ENCODE peak calls at places on chromosomes 13 and 19, in seven cellular contexts. One of them, this sample, is unnamed.
A peak's percentile ranks its signal among the peaks of the same experiment; 100 is the strongest.

GRCh38 chr13:70714993-70715392 is 606.7 kb upstream of the KLHL1 start:
- DNase-seq in heart right ventricle: no peak
- DNase-seq in neural progenitor cell: no peak
- DNase-seq in heart left ventricle: no peak
- DNase-seq in A549: no peak
- DNase-seq in MM.1S: no peak
- DNase-seq in CD8-positive, alpha-beta T cell: no peak
- DNase-seq in this sample: no peak

GRCh38 chr13:36259361-36260137 is 38.1 kb downstream of the CCDC169 start:
- DNase-seq in heart right ventricle: no peak
- DNase-seq in neural progenitor cell: no peak
- DNase-seq in heart left ventricle: no peak
- DNase-seq in A549: no peak
- DNase-seq in MM.1S: no peak
- DNase-seq in CD8-positive, alpha-beta T cell: no peak
- DNase-seq in this sample: no peak

GRCh38 chr13:30044932-30045331 is 194.5 kb upstream of the UBL3 start:
- DNase-seq in heart right ventricle: no peak
- DNase-seq in neural progenitor cell: no peak
- DNase-seq in heart left ventricle: no peak
- DNase-seq in A549: no peak
- DNase-seq in MM.1S: no peak
- DNase-seq in CD8-positive, alpha-beta T cell: no peak
- DNase-seq in this sample: no peak

GRCh38 chr19:49691243-49692101 is 556 bp downstream of the CPT1C start:
- DNase-seq in heart right ventricle: no peak
- DNase-seq in neural progenitor cell: peak; percentile 94
- DNase-seq in heart left ventricle: peak; percentile 66
- DNase-seq in A549: no peak
- DNase-seq in MM.1S: no peak
- DNase-seq in CD8-positive, alpha-beta T cell: peak; percentile 26
- DNase-seq in this sample: no peak

GRCh38 chr13:52162279-52163101 is 3.1 kb upstream of the NEK3 start:
- DNase-seq in heart right ventricle: no peak
- DNase-seq in neural progenitor cell: peak; percentile 31
- DNase-seq in heart left ventricle: no peak
- DNase-seq in A549: no peak
- DNase-seq in MM.1S: no peak
- DNase-seq in CD8-positive, alpha-beta T cell: no peak
- DNase-seq in this sample: peak; percentile 44

GRCh38 chr13:50594276-50594970 is 249.1 kb downstream of the DLEU7 start:
- DNase-seq in heart right ventricle: no peak
- DNase-seq in neural progenitor cell: peak; percentile 57
- DNase-seq in heart left ventricle: no peak
- DNase-seq in A549: no peak
- DNase-seq in MM.1S: peak; percentile 16
- DNase-seq in CD8-positive, alpha-beta T cell: no peak
- DNase-seq in this sample: no peak

GRCh38 chr13:48235100-48235813 is 2.3 kb downstream of the ITM2B start:
- DNase-seq in heart right ventricle: peak; percentile 37
- DNase-seq in neural progenitor cell: peak; percentile 42
- DNase-seq in heart left ventricle: no peak
- DNase-seq in A549: no peak
- DNase-seq in MM.1S: no peak
- DNase-seq in CD8-positive, alpha-beta T cell: no peak
- DNase-seq in this sample: peak; percentile 43

GRCh38 chr13:47277774-47278173 is 380.9 kb upstream of the HTR2A start:
- DNase-seq in heart right ventricle: no peak
- DNase-seq in neural progenitor cell: no peak
- DNase-seq in heart left ventricle: no peak
- DNase-seq in A549: no peak
- DNase-seq in MM.1S: no peak
- DNase-seq in CD8-positive, alpha-beta T cell: no peak
- DNase-seq in this sample: no peak

GRCh38 chr19:43664008-43664407 is 6.0 kb downstream of the PLAUR start:
- DNase-seq in heart right ventricle: peak; percentile 33
- DNase-seq in neural progenitor cell: no peak
- DNase-seq in heart left ventricle: no peak
- DNase-seq in A549: no peak
- DNase-seq in MM.1S: peak; percentile 34
- DNase-seq in CD8-positive, alpha-beta T cell: peak; percentile 35
- DNase-seq in this sample: no peak

GRCh38 chr19:39193785-39194184 is 3.0 kb upstream of the NCCRP1 start:
- DNase-seq in heart right ventricle: no peak
- DNase-seq in neural progenitor cell: peak; percentile 25
- DNase-seq in heart left ventricle: no peak
- DNase-seq in A549: peak; percentile 92
- DNase-seq in MM.1S: no peak
- DNase-seq in CD8-positive, alpha-beta T cell: no peak
- DNase-seq in this sample: no peak

GRCh38 chr13:27541386-27541785 is 78.9 kb downstream of the LNX2 start:
- DNase-seq in heart right ventricle: no peak
- DNase-seq in neural progenitor cell: no peak
- DNase-seq in heart left ventricle: no peak
- DNase-seq in A549: no peak
- DNase-seq in MM.1S: no peak
- DNase-seq in CD8-positive, alpha-beta T cell: no peak
- DNase-seq in this sample: no peak

GRCh38 chr19:5623397-5624153 is 692 bp downstream of the SAFB start:
- DNase-seq in heart right ventricle: peak; percentile 13
- DNase-seq in neural progenitor cell: peak; percentile 16
- DNase-seq in heart left ventricle: no peak
- DNase-seq in A549: no peak
- DNase-seq in MM.1S: peak; percentile 27
- DNase-seq in CD8-positive, alpha-beta T cell: no peak
- DNase-seq in this sample: no peak

GRCh38 chr19:49432141-49433073 is 7.2 kb downstream of the GFY start:
- DNase-seq in heart right ventricle: no peak
- DNase-seq in neural progenitor cell: peak; percentile 75
- DNase-seq in heart left ventricle: no peak
- DNase-seq in A549: no peak
- DNase-seq in MM.1S: no peak
- DNase-seq in CD8-positive, alpha-beta T cell: no peak
- DNase-seq in this sample: no peak

GRCh38 chr13:109150691-109151090 is 521.3 kb downstream of the MYO16 start:
- DNase-seq in heart right ventricle: no peak
- DNase-seq in neural progenitor cell: peak; percentile 45
- DNase-seq in heart left ventricle: no peak
- DNase-seq in A549: no peak
- DNase-seq in MM.1S: no peak
- DNase-seq in CD8-positive, alpha-beta T cell: no peak
- DNase-seq in this sample: no peak

GRCh38 chr19:38320969-38321339 is 1.3 kb downstream of the KCNK6 start:
- DNase-seq in heart right ventricle: no peak
- DNase-seq in neural progenitor cell: no peak
- DNase-seq in heart left ventricle: no peak
- DNase-seq in A549: no peak
- DNase-seq in MM.1S: no peak
- DNase-seq in CD8-positive, alpha-beta T cell: no peak
- DNase-seq in this sample: no peak

GRCh38 chr19:55248166-55248675 is 10.6 kb downstream of the PPP6R1 start:
- DNase-seq in heart right ventricle: no peak
- DNase-seq in neural progenitor cell: no peak
- DNase-seq in heart left ventricle: no peak
- DNase-seq in A549: no peak
- DNase-seq in MM.1S: no peak
- DNase-seq in CD8-positive, alpha-beta T cell: no peak
- DNase-seq in this sample: no peak

GRCh38 chr19:43774103-43774939 is 6.5 kb downstream of the KCNN4 start:
- DNase-seq in heart right ventricle: peak; percentile 59
- DNase-seq in neural progenitor cell: peak; percentile 85
- DNase-seq in heart left ventricle: peak; percentile 67
- DNase-seq in A549: no peak
- DNase-seq in MM.1S: no peak
- DNase-seq in CD8-positive, alpha-beta T cell: no peak
- DNase-seq in this sample: no peak

GRCh38 chr13:49569993-49570689 is 15.2 kb downstream of the RCBTB1 start:
- DNase-seq in heart right ventricle: no peak
- DNase-seq in neural progenitor cell: no peak
- DNase-seq in heart left ventricle: no peak
- DNase-seq in A549: no peak
- DNase-seq in MM.1S: no peak
- DNase-seq in CD8-positive, alpha-beta T cell: no peak
- DNase-seq in this sample: no peak

GRCh38 chr13:79477968-79478367 is 3.0 kb upstream of the NDFIP2 start:
- DNase-seq in heart right ventricle: peak; percentile 49
- DNase-seq in neural progenitor cell: peak; percentile 59
- DNase-seq in heart left ventricle: peak; percentile 54
- DNase-seq in A549: no peak
- DNase-seq in MM.1S: no peak
- DNase-seq in CD8-positive, alpha-beta T cell: no peak
- DNase-seq in this sample: no peak

GRCh38 chr13:94454906-94455305 is 24.6 kb downstream of the DCT start:
- DNase-seq in heart right ventricle: no peak
- DNase-seq in neural progenitor cell: no peak
- DNase-seq in heart left ventricle: no peak
- DNase-seq in A549: no peak
- DNase-seq in MM.1S: no peak
- DNase-seq in CD8-positive, alpha-beta T cell: no peak
- DNase-seq in this sample: no peak

GRCh38 chr13:51772105-51772455 is 31.9 kb downstream of the DHRS12 start:
- DNase-seq in heart right ventricle: no peak
- DNase-seq in neural progenitor cell: no peak
- DNase-seq in heart left ventricle: no peak
- DNase-seq in A549: no peak
- DNase-seq in MM.1S: no peak
- DNase-seq in CD8-positive, alpha-beta T cell: no peak
- DNase-seq in this sample: no peak

GRCh38 chr13:44801990-44802389 is 187.3 kb downstream of the NUFIP1 start:
- DNase-seq in heart right ventricle: no peak
- DNase-seq in neural progenitor cell: no peak
- DNase-seq in heart left ventricle: no peak
- DNase-seq in A549: peak; percentile 25
- DNase-seq in MM.1S: no peak
- DNase-seq in CD8-positive, alpha-beta T cell: no peak
- DNase-seq in this sample: peak; percentile 40

GRCh38 chr13:18628428-18628827 is 553.2 kb downstream of the TUBA3C start:
- DNase-seq in heart right ventricle: no peak
- DNase-seq in neural progenitor cell: no peak
- DNase-seq in heart left ventricle: no peak
- DNase-seq in A549: no peak
- DNase-seq in MM.1S: no peak
- DNase-seq in CD8-positive, alpha-beta T cell: no peak
- DNase-seq in this sample: no peak

GRCh38 chr19:33941133-33941532 is 144.5 kb downstream of the KCTD15 start:
- DNase-seq in heart right ventricle: no peak
- DNase-seq in neural progenitor cell: no peak
- DNase-seq in heart left ventricle: no peak
- DNase-seq in A549: no peak
- DNase-seq in MM.1S: no peak
- DNase-seq in CD8-positive, alpha-beta T cell: no peak
- DNase-seq in this sample: no peak

DNA sequence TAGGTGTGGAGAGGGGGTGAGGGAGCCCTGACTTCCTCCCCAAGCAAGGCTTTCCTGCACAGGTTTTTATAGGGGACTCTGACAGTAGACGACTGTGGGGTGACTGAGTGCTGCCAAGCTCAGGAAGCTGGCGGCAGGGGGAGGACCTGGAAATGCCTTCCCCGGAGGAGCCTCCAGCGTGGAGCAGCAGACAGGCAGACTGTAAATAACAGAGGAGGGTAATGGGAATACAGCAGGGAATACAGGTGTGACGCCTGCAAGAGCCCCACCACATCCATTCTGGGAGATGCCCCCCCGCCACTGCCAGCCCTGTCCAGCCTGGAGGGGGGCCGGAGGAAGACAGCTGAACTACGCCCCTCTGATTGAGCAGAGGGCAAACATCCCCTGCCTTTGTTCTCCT is 190.4 kb downstream of the UQCRFS1 start:
- DNase-seq in heart right ventricle: no peak
- DNase-seq in neural progenitor cell: no peak
- DNase-seq in heart left ventricle: no peak
- DNase-seq in A549: no peak
- DNase-seq in MM.1S: no peak
- DNase-seq in CD8-positive, alpha-beta T cell: no peak
- DNase-seq in this sample: no peak
- H3K4me1 ChIP-seq in heart right ventricle: no peaks in the 10 kb centered on the region
- H3K4me1 ChIP-seq in neural progenitor cell: peaks cover 7% of the 10 kb centered on the region
- H3K4me1 ChIP-seq in heart left ventricle: no peaks in the 10 kb centered on the region
- H3K4me1 ChIP-seq in A549: no peaks in the 10 kb centered on the region
- H3K4me1 ChIP-seq in MM.1S: no peaks in the 10 kb centered on the region
- H3K4me1 ChIP-seq in CD8-positive, alpha-beta T cell: no peaks in the 10 kb centered on the region
- H3K4me1 ChIP-seq in this sample: no peaks in the 10 kb centered on the region

GRCh38 chr13:43487885-43488284 is 298.9 kb downstream of the ENOX1 start:
- DNase-seq in heart right ventricle: no peak
- DNase-seq in neural progenitor cell: no peak
- DNase-seq in heart left ventricle: no peak
- DNase-seq in A549: no peak
- DNase-seq in MM.1S: no peak
- DNase-seq in CD8-positive, alpha-beta T cell: no peak
- DNase-seq in this sample: no peak
- H3K4me1 ChIP-seq in heart right ventricle: no peaks in the 10 kb centered on the region
- H3K4me1 ChIP-seq in neural progenitor cell: no peaks in the 10 kb centered on the region
- H3K4me1 ChIP-seq in heart left ventricle: no peaks in the 10 kb centered on the region
- H3K4me1 ChIP-seq in A549: no peaks in the 10 kb centered on the region
- H3K4me1 ChIP-seq in MM.1S: no peaks in the 10 kb centered on the region
- H3K4me1 ChIP-seq in CD8-positive, alpha-beta T cell: no peaks in the 10 kb centered on the region
- H3K4me1 ChIP-seq in this sample: no peaks in the 10 kb centered on the region

DNA sequence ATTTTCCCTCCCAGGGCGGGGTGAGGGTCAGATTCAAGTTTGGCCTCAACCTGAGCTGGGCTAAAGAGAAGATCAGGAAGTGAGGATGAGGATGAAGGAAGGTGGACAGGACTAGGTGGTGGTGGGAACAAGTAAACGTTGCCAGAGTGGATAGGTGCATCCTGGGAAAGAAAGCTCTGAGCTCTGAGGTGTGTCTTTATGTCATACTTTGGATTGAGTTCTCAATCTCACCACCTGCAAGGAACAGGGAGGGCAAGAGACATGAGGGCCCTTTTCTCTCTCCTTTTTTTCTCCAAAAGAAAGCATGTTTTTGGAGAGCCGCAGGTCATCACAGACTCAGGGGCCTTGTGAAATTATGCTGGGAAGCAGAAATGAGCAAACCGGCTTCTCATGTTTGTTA is 38.2 kb upstream of the IGFL1 start:
- DNase-seq in heart right ventricle: no peak
- DNase-seq in neural progenitor cell: no peak
- DNase-seq in heart left ventricle: no peak
- DNase-seq in A549: no peak
- DNase-seq in MM.1S: no peak
- DNase-seq in CD8-positive, alpha-beta T cell: no peak
- DNase-seq in this sample: no peak
- H3K4me1 ChIP-seq in heart right ventricle: no peaks in the 10 kb centered on the region
- H3K4me1 ChIP-seq in neural progenitor cell: no peaks in the 10 kb centered on the region
- H3K4me1 ChIP-seq in heart left ventricle: no peaks in the 10 kb centered on the region
- H3K4me1 ChIP-seq in A549: peaks cover 79% of the 10 kb centered on the region
- H3K4me1 ChIP-seq in MM.1S: no peaks in the 10 kb centered on the region
- H3K4me1 ChIP-seq in CD8-positive, alpha-beta T cell: no peaks in the 10 kb centered on the region
- H3K4me1 ChIP-seq in this sample: peaks cover 31% of the 10 kb centered on the region

GRCh38 chr13:33383724-33384577 is 98.4 kb upstream of the STARD13 start:
- DNase-seq in heart right ventricle: no peak
- DNase-seq in neural progenitor cell: no peak
- DNase-seq in heart left ventricle: no peak
- DNase-seq in A549: no peak
- DNase-seq in MM.1S: no peak
- DNase-seq in CD8-positive, alpha-beta T cell: no peak
- DNase-seq in this sample: no peak
- H3K4me1 ChIP-seq in heart right ventricle: no peaks in the 10 kb centered on the region
- H3K4me1 ChIP-seq in neural progenitor cell: peaks cover 11% of the 10 kb centered on the region
- H3K4me1 ChIP-seq in heart left ventricle: no peaks in the 10 kb centered on the region
- H3K4me1 ChIP-seq in A549: no peaks in the 10 kb centered on the region
- H3K4me1 ChIP-seq in MM.1S: no peaks in the 10 kb centered on the region
- H3K4me1 ChIP-seq in CD8-positive, alpha-beta T cell: no peaks in the 10 kb centered on the region
- H3K4me1 ChIP-seq in this sample: no peaks in the 10 kb centered on the region

This sample was measured in SJSA1.